ENCODE peak calls at places on chromosomes 5 and 9, in five cellular contexts. O is PC-3, K is left ventricle myocardium inferior, B is mesendoderm, G is GM23248. J is an unnamed sample.

GRCh38 chr9:82805027-82805426 is 257.9 kb downstream of the RASEF start:
- DNase-seq in K (no peak), B (peak), O (no peak), G (no peak), J (no peak)

GRCh38 chr9:132312426-132312825 is 42.4 kb downstream of the SETX start:
- DNase-seq in O (no peak), G (no peak), K (no peak), B (no peak), J (no peak)

GRCh38 chr5:73487815-73488214 is 10.4 kb upstream of the BTF3 start:
- DNase-seq in O (no peak), G (no peak), K (no peak), B (peak), J (no peak)

GRCh38 chr5:167030500-167031120 is 1260.8 kb upstream of the WWC1 start:
- DNase-seq in K (no peak), O (no peak), B (peak), G (peak), J (no peak)

GRCh38 chr5:4228708-4229107 is 633.1 kb downstream of the IRX1 start:
- DNase-seq in B (no peak), K (no peak), G (no peak), O (no peak), J (no peak)

GRCh38 chr9:123028136-123028535 is 5.3 kb upstream of the GPR21 start:
- DNase-seq in B (no peak), O (no peak), G (no peak), K (no peak), J (no peak)

GRCh38 chr5:4372481-4372880 is 767.6 kb upstream of the ADAMTS16 start:
- DNase-seq in B (no peak), G (no peak), O (no peak), K (no peak), J (no peak)

GRCh38 chr9:97696823-97697601 is at the start of gene XPA:
- DNase-seq in O (peak), G (peak), B (peak), K (peak), J (peak)

GRCh38 chr9:135478858-135479468 is 619 bp upstream of the PPP1R26 start:
- DNase-seq in B (peak), O (peak), G (peak), K (no peak), J (peak)

GRCh38 chr5:159038907-159039306 is 60.8 kb downstream of the EBF1 start:
- DNase-seq in B (no peak), O (no peak), K (no peak), G (peak), J (no peak)

GRCh38 chr5:150559701-150560100 is 51.8 kb downstream of the NDST1 start:
- DNase-seq in O (peak), G (peak), B (peak), K (no peak), J (no peak)

GRCh38 chr5:172561151-172561550 is 79.9 kb upstream of the NEURL1B start:
- DNase-seq in B (no peak), G (peak), K (no peak), O (peak), J (no peak)

GRCh38 chr9:116933251-116933650 is 246.1 kb downstream of the TRIM32 start:
- DNase-seq in K (no peak), B (no peak), G (no peak), O (no peak), J (no peak)

GRCh38 chr9:14313378-14313940 is 482 bp downstream of the NFIB start:
- DNase-seq in K (no peak), B (peak), O (peak), G (peak), J (no peak)

GRCh38 chr5:55450050-55450765 is 84.6 kb downstream of the PLPP1 start:
- DNase-seq in G (peak), K (no peak), B (no peak), O (no peak), J (no peak)

GRCh38 chr5:56457887-56458451 is 224.8 kb upstream of the ANKRD55 start:
- DNase-seq in O (no peak), K (peak), B (no peak), G (peak), J (no peak)

GRCh38 chr5:5572983-5573797 is 150.7 kb downstream of the ICE1 start:
- DNase-seq in B (no peak), O (no peak), G (no peak), K (peak), J (peak)

GRCh38 chr5:83711982-83712601 is 8.6 kb downstream of the HAPLN1 start:
- DNase-seq in K (no peak), B (peak), G (peak), O (peak), J (no peak)

GRCh38 chr5:1316941-1317340 is 22.1 kb upstream of the TERT start:
- DNase-seq in B (no peak), K (no peak), G (no peak), O (no peak), J (no peak)
- H3K27ac ChIP-seq in B (no peak), K (no peak), G (no peak), O (peak), J (no peak)

GRCh38 chr9:86923061-86923460 is 24.2 kb downstream of the GAS1 start:
- DNase-seq in K (no peak), O (no peak), B (no peak), G (no peak), J (no peak)
- H3K27ac ChIP-seq in K (no peak), O (no peak), B (no peak), G (no peak), J (no peak)

DNA sequence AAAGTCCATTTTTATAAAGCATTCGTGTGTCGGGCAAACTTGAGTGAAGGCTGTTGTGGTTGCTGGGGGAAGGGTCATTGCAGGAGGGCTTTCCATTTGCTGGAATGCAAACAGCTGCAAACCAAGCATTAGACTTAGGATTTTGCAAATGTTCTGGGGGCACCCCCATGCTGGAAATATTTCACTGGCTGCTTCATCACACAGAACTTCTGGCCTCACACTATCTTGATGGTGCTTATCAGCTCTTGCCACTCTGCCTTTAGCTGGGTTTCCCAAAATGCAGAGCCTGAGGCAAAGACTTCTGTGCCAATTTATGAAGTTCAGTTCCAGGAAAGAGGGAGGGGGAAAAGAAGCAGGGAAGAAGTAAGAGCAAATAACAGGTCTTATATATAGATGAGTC is 8.6 kb upstream of the COL15A1 start:
- DNase-seq in O (no peak), B (no peak), G (no peak), K (no peak), J (no peak)
- H3K27ac ChIP-seq in O (no peak), B (no peak), G (no peak), K (no peak), J (no peak)

GRCh38 chr9:114483499-114483898 is 21.8 kb downstream of the WHRN start:
- DNase-seq in O (no peak), B (no peak), K (no peak), G (no peak), J (no peak)

GRCh38 chr9:114484215-114484853 is 20.9 kb downstream of the WHRN start:
- DNase-seq in G (no peak), B (no peak), K (no peak), O (no peak), J (no peak)

GRCh38 chr9:114482602-114483001 is 22.7 kb downstream of the WHRN start:
- DNase-seq in K (no peak), O (no peak), G (no peak), B (no peak), J (no peak)

GRCh38 chr9:114486205-114486963 is 18.9 kb downstream of the WHRN start:
- DNase-seq in K (no peak), B (no peak), O (no peak), G (peak), J (no peak)

DNA sequence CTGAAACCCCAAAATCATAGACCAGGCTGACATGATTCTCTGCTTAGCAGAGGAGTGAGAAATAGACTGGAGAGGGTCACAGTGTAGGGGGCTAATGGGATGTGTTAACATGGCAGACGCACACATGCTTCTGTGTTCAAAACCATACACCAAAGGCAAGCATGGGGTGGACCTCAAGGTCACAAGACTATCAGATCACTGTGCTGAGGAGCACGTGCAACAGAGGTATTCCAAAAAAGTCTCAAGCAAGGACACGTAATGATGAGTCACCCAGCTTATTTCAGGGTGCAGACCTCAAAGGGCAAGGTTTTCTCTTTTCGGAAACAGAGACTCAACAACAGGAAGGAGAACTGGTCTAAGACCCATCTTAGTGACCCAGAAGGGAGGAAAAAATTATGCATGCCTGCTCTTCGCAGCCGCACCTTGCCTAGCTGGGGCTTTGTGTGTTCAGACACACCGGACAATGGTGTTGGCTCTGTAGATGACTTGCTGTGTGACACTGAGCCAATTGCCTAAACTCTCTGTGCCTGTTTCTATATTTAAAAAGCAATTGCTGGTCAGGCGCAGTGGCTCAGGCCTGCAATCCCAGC is 20.3 kb downstream of the WHRN start:
- DNase-seq in B (no peak), O (peak), K (no peak), G (peak), J (no peak)
- H3K27ac ChIP-seq in B (no peak), O (no peak), K (no peak), G (no peak), J (peak)

DNA sequence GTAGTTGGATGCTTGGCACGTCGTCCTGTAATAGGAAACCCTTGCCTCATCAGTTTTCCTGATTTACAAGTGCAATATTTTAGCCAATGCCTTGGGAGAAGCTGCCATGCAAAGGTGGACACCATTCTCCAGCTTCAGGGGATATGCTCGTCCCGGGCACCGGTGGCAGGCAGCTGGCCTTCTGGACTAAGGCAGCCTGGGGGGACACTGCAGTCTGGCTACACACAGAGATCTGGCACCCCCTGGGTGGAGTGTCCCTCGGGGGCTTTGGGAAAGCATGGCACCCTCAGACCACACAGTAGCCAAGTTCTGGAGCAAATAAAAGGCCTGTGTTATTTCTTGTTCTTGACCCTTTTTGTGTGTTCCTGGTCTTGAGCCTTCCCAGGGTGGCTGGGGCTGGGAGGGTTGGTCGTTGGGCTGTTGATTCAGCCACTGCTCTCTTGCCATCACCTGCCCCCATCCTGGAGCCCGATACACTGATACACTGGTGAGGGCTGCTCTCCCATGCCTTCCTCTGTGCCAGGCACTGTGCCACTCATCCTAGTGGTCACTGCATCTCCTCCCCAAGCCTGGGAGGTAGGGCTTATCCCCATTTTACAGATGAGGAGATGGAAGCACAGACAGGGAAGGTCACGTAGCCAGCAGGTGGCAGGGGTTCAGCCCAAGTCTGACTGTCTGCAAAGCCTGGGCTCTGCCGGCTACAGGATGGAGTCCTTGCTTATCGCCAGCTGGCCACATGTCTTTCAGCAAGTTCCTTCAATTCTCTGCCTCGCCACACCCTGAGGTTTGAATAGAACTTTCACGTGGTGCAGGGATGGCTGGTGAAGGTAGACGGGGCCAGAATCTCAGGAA is 134.1 kb downstream of the RGS3 start:
- DNase-seq in G (no peak), B (no peak), K (no peak), O (no peak), J (no peak)
- H3K27ac ChIP-seq in G (no peak), B (no peak), K (peak), O (no peak), J (no peak)

DNA sequence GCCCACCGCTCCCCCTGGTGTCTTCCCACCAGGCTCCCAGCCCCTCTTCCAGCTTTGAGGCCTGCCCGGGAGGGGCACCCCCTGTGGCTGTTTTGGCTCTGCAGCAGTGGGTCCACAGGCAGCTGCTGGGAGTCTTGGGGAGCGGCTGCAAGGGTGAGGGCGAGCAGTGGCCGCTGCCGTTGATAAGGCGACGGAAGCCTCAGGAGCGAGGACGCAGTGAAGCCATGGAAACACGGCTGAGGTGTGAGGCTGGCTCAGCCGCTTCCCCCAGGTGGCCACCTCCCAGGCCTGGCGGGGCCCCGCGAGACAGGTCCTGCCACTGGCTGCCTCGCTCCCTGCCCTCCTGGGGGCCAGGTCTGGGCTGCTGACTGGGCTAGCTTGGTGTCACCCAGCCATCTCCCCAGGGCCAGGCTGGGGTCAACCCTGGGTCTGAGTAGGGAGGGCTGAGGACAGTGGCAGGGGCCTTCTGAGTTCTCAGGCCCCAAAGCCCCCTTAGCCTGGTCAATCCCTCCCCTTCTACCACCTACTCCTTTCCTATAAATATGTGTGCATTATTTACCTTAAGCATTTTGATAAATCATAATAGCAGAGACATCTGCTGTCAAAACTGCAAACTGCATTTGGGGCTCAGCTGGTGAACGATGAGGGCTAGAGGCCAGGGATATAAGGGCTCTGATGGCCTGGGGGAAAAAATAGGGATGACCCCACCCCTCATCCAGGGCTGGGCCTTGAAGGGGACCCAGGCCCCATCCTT is 41.7 kb downstream of the CXXC5 start:
- DNase-seq in B (peak), O (peak), K (no peak), G (peak), J (no peak)
- H3K27ac ChIP-seq in B (peak), O (no peak), K (peak), G (peak), J (peak)

GRCh38 chr9:128503870-128504269 is 649 bp upstream of the GLE1 start:
- DNase-seq in K (no peak), G (peak), B (no peak), O (no peak), J (peak)
- H3K27ac ChIP-seq in K (peak), G (peak), B (no peak), O (no peak), J (peak)

DNA sequence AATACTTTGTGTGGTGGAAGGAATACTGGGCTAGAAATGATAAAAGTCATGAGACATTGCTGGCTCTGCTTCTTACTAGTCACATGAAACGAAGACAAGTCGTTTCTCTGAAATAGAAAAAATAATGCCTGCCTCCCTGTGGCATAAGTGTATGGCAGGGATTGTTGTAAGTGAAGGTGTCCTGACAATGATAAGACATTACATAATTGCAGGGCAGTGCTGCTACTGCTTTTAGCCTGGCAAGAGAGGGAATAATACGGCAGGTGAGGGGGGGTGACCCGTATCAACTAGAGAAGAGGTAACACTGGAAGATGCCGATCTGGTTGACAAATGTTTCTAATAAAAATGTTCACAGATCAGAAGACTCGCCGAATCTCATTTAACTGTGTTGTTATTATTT is 314.3 kb downstream of the KIAA0825 start:
- DNase-seq in O (no peak), G (no peak), B (no peak), K (no peak), J (no peak)
- H3K27ac ChIP-seq in O (no peak), G (no peak), B (no peak), K (no peak), J (no peak)

GRCh38 chr9:76603448-76603895 is 144.5 kb downstream of the GCNT1 start:
- DNase-seq in B (no peak), K (no peak), O (no peak), G (peak), J (no peak)
- H3K27ac ChIP-seq in B (no peak), K (no peak), O (no peak), G (peak), J (no peak)

J was measured in uterus.